ENCODE peak calls at places on chromosomes 7 and 10, in nine cellular contexts. I is Ammon's horn; H is GM04503; G is glutamatergic neuron; Y is stimulated activated CD4-positive, alpha-beta T cell treated with anti-CD3 and anti-CD28 coated beads, Interleukin-4, amount 100 ng/mL, for 4 hours; S is NCI-H524; Z is aorta; J is activated CD4-positive, CD25-positive, alpha-beta regulatory T cell; E is EL. M is an unnamed sample.

GRCh38 chr7:128791121-128791967 is 424 bp upstream of the CCDC136 start:
- DNase-seq in I (peak; percentile 72), H (no peak), G (peak; percentile 85), Y (peak; percentile 72), S (peak; percentile 44), Z (peak; percentile 84), J (peak; percentile 63), E (peak; percentile 70), M (peak; percentile 72)

GRCh38 chr7:97179454-97180104 is 62.1 kb downstream of the SDHAF3 start:
- DNase-seq in I (peak; percentile 72), H (no peak), G (no peak), Y (peak; percentile 20), S (peak; percentile 61), Z (peak; percentile 48), J (peak; percentile 18), E (peak; percentile 52), M (peak; percentile 25)

GRCh38 chr7:17849504-17849903 is 90.8 kb downstream of the SNX13 start:
- DNase-seq in I (no peak), H (no peak), G (no peak), Y (no peak), S (no peak), Z (no peak), J (no peak), E (peak; percentile 80), M (no peak)

GRCh38 chr10:61894150-61894549 is 7.3 kb upstream of the ARID5B start:
- DNase-seq in I (no peak), H (no peak), G (no peak), Y (peak; percentile 9), S (no peak), Z (no peak), J (no peak), E (no peak), M (no peak)

GRCh38 chr7:50662059-50662689 is 97.0 kb upstream of the DDC start:
- DNase-seq in I (no peak), H (no peak), G (no peak), Y (peak; percentile 13), S (no peak), Z (no peak), J (no peak), E (no peak), M (no peak)

GRCh38 chr7:153934048-153934447 is 118.2 kb upstream of the DPP6 start:
- DNase-seq in I (no peak), H (no peak), G (no peak), Y (no peak), S (no peak), Z (no peak), J (no peak), E (no peak), M (no peak)

GRCh38 chr10:30722956-30723355 is 93.4 kb upstream of the LYZL2 start:
- DNase-seq in I (no peak), H (no peak), G (no peak), Y (no peak), S (no peak), Z (no peak), J (no peak), E (no peak), M (no peak)

GRCh38 chr10:71396714-71397339 is at the start of gene CDH23:
- DNase-seq in I (peak; percentile 37), H (no peak), G (peak; percentile 61), Y (no peak), S (peak; percentile 24), Z (no peak), J (no peak), E (no peak), M (no peak)

GRCh38 chr10:77526861-77527617 is 110.6 kb downstream of the KCNMA1 start:
- DNase-seq in I (no peak), H (no peak), G (no peak), Y (no peak), S (peak; percentile 2), Z (no peak), J (no peak), E (no peak), M (peak; percentile 10)

GRCh38 chr10:34916368-34916767 is 101.3 kb upstream of the PARD3 start:
- DNase-seq in I (peak; percentile 61), H (peak; percentile 72), G (no peak), Y (no peak), S (peak; percentile 72), Z (no peak), J (no peak), E (peak; percentile 86), M (peak; percentile 56)

GRCh38 chr10:132397671-132398565 is 918 bp downstream of the PWWP2B start:
- DNase-seq in I (no peak), H (no peak), G (peak; percentile 75), Y (peak; percentile 28), S (peak; percentile 37), Z (peak; percentile 70), J (no peak), E (peak; percentile 59), M (peak; percentile 39)

GRCh38 chr10:95656291-95657164 is at the start of gene ALDH18A1:
- DNase-seq in I (peak; percentile 93), H (peak; percentile 49), G (peak; percentile 93), Y (peak; percentile 93), S (peak; percentile 63), Z (peak; percentile 96), J (peak; percentile 83), E (peak; percentile 91), M (peak; percentile 71)

GRCh38 chr7:13880789-13881188 is 108.7 kb downstream of the ETV1 start:
- DNase-seq in I (no peak), H (peak; percentile 39), G (no peak), Y (no peak), S (no peak), Z (no peak), J (no peak), E (peak; percentile 80), M (no peak)

GRCh38 chr10:357201-357950 is 222.1 kb downstream of the ZMYND11 start:
- DNase-seq in I (no peak), H (no peak), G (no peak), Y (no peak), S (no peak), Z (no peak), J (no peak), E (no peak), M (no peak)

GRCh38 chr7:31893365-31893764 is 176.8 kb downstream of the PDE1C start:
- DNase-seq in I (no peak), H (no peak), G (no peak), Y (no peak), S (no peak), Z (no peak), J (no peak), E (no peak), M (no peak)

GRCh38 chr7:106813705-106814305 is 51.3 kb upstream of the PIK3CG start:
- DNase-seq in I (no peak), H (no peak), G (no peak), Y (no peak), S (no peak), Z (no peak), J (no peak), E (no peak), M (no peak)

GRCh38 chr7:37354661-37355131 is 94.0 kb downstream of the ELMO1 start:
- DNase-seq in I (peak; percentile 78), H (no peak), G (no peak), Y (peak; percentile 69), S (no peak), Z (peak; percentile 90), J (no peak), E (no peak), M (no peak)

GRCh38 chr10:29437871-29438270 is 149.0 kb downstream of the LYZL1 start:
- DNase-seq in I (no peak), H (no peak), G (no peak), Y (no peak), S (no peak), Z (no peak), J (no peak), E (no peak), M (no peak)

GRCh38 chr7:152735443-152736004 is 24.0 kb upstream of the ACTR3B start:
- DNase-seq in I (no peak), H (no peak), G (no peak), Y (no peak), S (peak; percentile 64), Z (no peak), J (no peak), E (peak; percentile 5), M (no peak)

GRCh38 chr10:78776746-78777145 is 292.0 kb upstream of the ZMIZ1 start:
- DNase-seq in I (peak; percentile 64), H (no peak), G (no peak), Y (no peak), S (no peak), Z (peak; percentile 47), J (no peak), E (no peak), M (no peak)

GRCh38 chr7:125670926-125671572 is 741.4 kb upstream of the POT1 start:
- DNase-seq in I (peak; percentile 15), H (no peak), G (no peak), Y (no peak), S (peak; percentile 29), Z (no peak), J (no peak), E (no peak), M (no peak)

GRCh38 chr10:76553700-76554470 is 1083.7 kb downstream of the KCNMA1 start:
- DNase-seq in I (no peak), H (no peak), G (no peak), Y (no peak), S (no peak), Z (no peak), J (no peak), E (no peak), M (no peak)

GRCh38 chr7:4205828-4206227 is 476.3 kb upstream of the FOXK1 start:
- DNase-seq in I (no peak), H (no peak), G (no peak), Y (no peak), S (no peak), Z (peak; percentile 36), J (no peak), E (no peak), M (no peak)

GRCh38 chr10:49138361-49138891 is 4.6 kb upstream of the FAM170B start:
- DNase-seq in I (no peak), H (peak; percentile 47), G (no peak), Y (no peak), S (no peak), Z (peak; percentile 65), J (no peak), E (peak; percentile 46), M (no peak)

GRCh38 chr7:43517464-43517863 is 65.4 kb upstream of the STK17A start:
- DNase-seq in I (no peak), H (no peak), G (no peak), Y (no peak), S (peak; percentile 9), Z (no peak), J (no peak), E (no peak), M (no peak)

GRCh38 chr10:55631071-55631654 is 729.9 kb downstream of the ZWINT start:
- DNase-seq in I (peak; percentile 64), H (no peak), G (peak; percentile 92), Y (no peak), S (peak; percentile 62), Z (peak; percentile 48), J (no peak), E (no peak), M (peak; percentile 25)

GRCh38 chr7:44284216-44284615 is 41.2 kb downstream of the CAMK2B start:
- DNase-seq in I (no peak), H (no peak), G (peak; percentile 28), Y (no peak), S (peak; percentile 96), Z (peak; percentile 26), J (no peak), E (peak; percentile 20), M (peak; percentile 66)

GRCh38 chr10:28853195-28853594 is 175.9 kb downstream of the BAMBI start:
- DNase-seq in I (no peak), H (no peak), G (no peak), Y (no peak), S (no peak), Z (peak; percentile 49), J (no peak), E (peak; percentile 74), M (no peak)

GRCh38 chr10:47255033-47255813 is 44.8 kb upstream of the GDF10 start:
- DNase-seq in I (no peak), H (no peak), G (no peak), Y (no peak), S (no peak), Z (no peak), J (no peak), E (no peak), M (no peak)

GRCh38 chr10:64093304-64093703 is 572.1 kb downstream of the REEP3 start:
- DNase-seq in I (no peak), H (no peak), G (no peak), Y (no peak), S (no peak), Z (no peak), J (no peak), E (no peak), M (no peak)

GRCh38 chr10:21494221-21495001 is 31.1 kb downstream of the SKIDA1 start:
- DNase-seq in I (no peak), H (no peak), G (peak; percentile 45), Y (peak; percentile 2), S (no peak), Z (no peak), J (no peak), E (peak; percentile 57), M (peak; percentile 8)